ENCODE peak calls at places on chromosomes 1 and 21, in five cellular contexts. R is AG09309, I is HCT116, J is mammary epithelial cell, M is fibroblast of lung. B is an unnamed sample.

GRCh38 chr1:172109357-172109756 is 268.1 kb downstream of the DNM3 start:
- DNase-seq in I (no peak), J (no peak), M (no peak), R (no peak), B (no peak)

GRCh38 chr1:40476924-40477679 is at the start of gene ZFP69:
- DNase-seq in J (peak; percentile 38), I (no peak), R (no peak), M (peak; percentile 73), B (peak; percentile 21)

GRCh38 chr1:111535256-111536191 is 32.1 kb upstream of the ADORA3 start:
- DNase-seq in R (no peak), I (no peak), J (no peak), M (peak; percentile 45), B (no peak)

GRCh38 chr1:156622581-156623297 is 3.5 kb downstream of the HAPLN2 start:
- DNase-seq in J (no peak), M (no peak), I (no peak), R (no peak), B (no peak)

GRCh38 chr1:2972011-2972878 is 49.0 kb upstream of the ACTRT2 start:
- DNase-seq in I (no peak), M (no peak), J (no peak), R (no peak), B (no peak)

GRCh38 chr1:83844546-83844945 is 154.4 kb downstream of the TTLL7 start:
- DNase-seq in M (no peak), J (no peak), I (no peak), R (no peak), B (no peak)

GRCh38 chr1:54547601-54548388 is at the start of gene ACOT11:
- DNase-seq in M (peak; percentile 58), I (no peak), R (no peak), J (no peak), B (peak; percentile 22)

GRCh38 chr1:3717715-3718601 is 34.3 kb upstream of the CCDC27 start:
- DNase-seq in M (no peak), J (no peak), R (no peak), I (no peak), B (no peak)

GRCh38 chr1:203584040-203584439 is 42.6 kb upstream of the ATP2B4 start:
- DNase-seq in M (peak; percentile 74), J (no peak), R (no peak), I (no peak), B (no peak)

GRCh38 chr1:3054474-3054873 is 14.5 kb upstream of the PRDM16 start:
- DNase-seq in I (no peak), M (no peak), J (no peak), R (no peak), B (no peak)

GRCh38 chr1:230151924-230152468 is 85.0 kb downstream of the GALNT2 start:
- DNase-seq in M (no peak), J (no peak), R (no peak), I (no peak), B (no peak)

GRCh38 chr1:5448486-5448885 is 543.7 kb downstream of the NPHP4 start:
- DNase-seq in I (peak; percentile 1), M (no peak), R (no peak), J (no peak), B (peak; percentile 20)

GRCh38 chr1:56508523-56508983 is 70.8 kb downstream of the PLPP3 start:
- DNase-seq in R (peak; percentile 13), I (no peak), J (peak; percentile 58), M (peak; percentile 16), B (peak; percentile 50)

GRCh38 chr1:16167331-16168143 is 11.7 kb upstream of the EPHA2 start:
- DNase-seq in R (no peak), I (no peak), J (no peak), M (no peak), B (peak; percentile 45)

GRCh38 chr1:109634771-109635750 is 15.4 kb downstream of the AMPD2 start:
- DNase-seq in I (no peak), M (no peak), R (no peak), J (no peak), B (no peak)

GRCh38 chr1:234533975-234534876 is 55.2 kb upstream of the TARBP1 start:
- DNase-seq in I (no peak), M (peak; percentile 98), J (peak; percentile 69), R (peak; percentile 99), B (peak; percentile 100)

GRCh38 chr1:6101826-6102225 is 56.1 kb downstream of the KCNAB2 start:
- DNase-seq in J (no peak), R (no peak), I (no peak), M (no peak), B (no peak)

GRCh38 chr1:12063141-12064072 is at the start of gene TNFRSF8:
- DNase-seq in J (peak; percentile 15), I (no peak), R (no peak), M (peak; percentile 50), B (no peak)

GRCh38 chr1:170001266-170001665 is 73.2 kb downstream of the KIFAP3 start:
- DNase-seq in I (no peak), M (peak; percentile 3), R (peak; percentile 37), J (peak; percentile 2), B (no peak)

GRCh38 chr1:248853668-248854375 is 5.1 kb downstream of the ZNF692 start:
- DNase-seq in R (no peak), M (no peak), I (no peak), J (no peak), B (no peak)

GRCh38 chr1:111656093-111657017 is 36.8 kb downstream of the RAP1A start:
- DNase-seq in I (peak; percentile 57), J (peak; percentile 27), R (peak; percentile 31), M (peak; percentile 42), B (peak; percentile 63)

GRCh38 chr1:19621274-19621950 is 22.7 kb upstream of the NBL1 start:
- DNase-seq in J (no peak), I (no peak), M (no peak), R (no peak), B (no peak)

GRCh38 chr1:116886532-116886931 is 23.2 kb upstream of the PTGFRN start:
- DNase-seq in M (peak; percentile 84), R (no peak), I (no peak), J (peak; percentile 98), B (peak; percentile 30)

GRCh38 chr21:17858764-17859163 is 39.6 kb upstream of the C21orf91 start:
- DNase-seq in R (no peak), J (no peak), I (no peak), M (no peak), B (no peak)

GRCh38 chr1:114173704-114174103 is 20.0 kb upstream of the SYT6 start:
- DNase-seq in J (no peak), M (no peak), R (no peak), I (no peak), B (no peak)

GRCh38 chr1:38283736-38284470 is 237.3 kb upstream of the POU3F1 start:
- DNase-seq in I (no peak), R (no peak), M (no peak), J (no peak), B (no peak)

GRCh38 chr1:5975133-5975880 is 16.9 kb downstream of the NPHP4 start:
- DNase-seq in M (peak; percentile 40), J (peak; percentile 16), R (peak; percentile 17), I (no peak), B (peak; percentile 53)

GRCh38 chr1:31182352-31182751 is 57.3 kb downstream of the NKAIN1 start:
- DNase-seq in R (peak; percentile 71), M (peak; percentile 90), I (peak; percentile 69), J (peak; percentile 96), B (peak; percentile 96)
- TF ChIP-seq CTCF in R (peak; percentile 45), M (peak; percentile 50), I (peak; percentile 39), J (peak; percentile 16), B (peak; percentile 44)

GRCh38 chr1:66443793-66444192 is 90.2 kb upstream of the SGIP1 start:
- DNase-seq in I (no peak), J (no peak), R (no peak), M (no peak), B (no peak)
- TF ChIP-seq CTCF in I (no peak), J (no peak), R (no peak), M (peak; percentile 5), B (no peak)

GRCh38 chr1:183022202-183023145 is 746 bp upstream of the LAMC1 start:
- DNase-seq in J (peak; percentile 96), I (peak; percentile 84), M (peak; percentile 96), R (peak; percentile 94), B (peak; percentile 99)

GRCh38 chr1:183021405-183022201 is 1.6 kb upstream of the LAMC1 start:
- DNase-seq in M (no peak), J (no peak), I (no peak), R (no peak), B (no peak)

GRCh38 chr1:183023146-183023600 is at the start of gene LAMC1:
- DNase-seq in J (peak; percentile 66), I (no peak), M (peak; percentile 82), R (no peak), B (peak; percentile 78)

GRCh38 chr1:183024352-183025337 is 1.4 kb downstream of the LAMC1 start:
- DNase-seq in J (peak; percentile 33), M (no peak), R (no peak), I (no peak), B (peak; percentile 45)

DNA sequence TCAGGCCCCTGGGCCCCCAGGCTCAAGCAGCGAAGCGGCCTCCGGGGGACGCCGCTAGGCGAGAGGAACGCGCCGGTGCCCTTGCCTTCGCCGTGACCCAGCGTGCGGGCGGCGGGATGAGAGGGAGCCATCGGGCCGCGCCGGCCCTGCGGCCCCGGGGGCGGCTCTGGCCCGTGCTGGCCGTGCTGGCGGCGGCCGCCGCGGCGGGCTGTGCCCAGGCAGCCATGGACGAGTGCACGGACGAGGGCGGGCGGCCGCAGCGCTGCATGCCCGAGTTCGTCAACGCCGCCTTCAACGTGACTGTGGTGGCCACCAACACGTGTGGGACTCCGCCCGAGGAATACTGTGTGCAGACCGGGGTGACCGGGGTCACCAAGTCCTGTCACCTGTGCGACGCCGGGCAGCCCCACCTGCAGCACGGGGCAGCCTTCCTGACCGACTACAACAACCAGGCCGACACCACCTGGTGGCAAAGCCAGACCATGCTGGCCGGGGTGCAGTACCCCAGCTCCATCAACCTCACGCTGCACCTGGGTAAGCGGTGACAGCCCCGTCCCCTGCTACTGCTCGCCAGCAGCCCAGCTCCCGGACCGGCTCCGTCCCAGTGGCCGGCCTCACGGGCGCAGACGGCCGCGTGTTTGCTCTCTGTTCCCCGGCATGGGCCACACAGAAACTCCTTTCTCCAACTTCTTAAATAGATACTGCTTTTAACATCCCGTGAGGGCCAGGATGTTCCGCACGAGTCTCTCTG is 556 bp downstream of the LAMC1 start:
- DNase-seq in J (peak; percentile 80), I (peak; percentile 61), R (no peak), M (peak; percentile 55), B (peak; percentile 90)
- TF ChIP-seq CTCF in J (peak; percentile 53), I (peak; percentile 56), R (peak; percentile 56), M (peak; percentile 51), B (peak; percentile 55)

GRCh38 chr1:29344336-29344735 is 108.0 kb downstream of the PTPRU start:
- DNase-seq in I (no peak), J (no peak), M (no peak), R (no peak), B (no peak)

GRCh38 chr1:29343476-29343875 is 107.2 kb downstream of the PTPRU start:
- DNase-seq in M (no peak), I (no peak), R (no peak), J (no peak), B (no peak)

GRCh38 chr1:29343908-29344307 is 107.6 kb downstream of the PTPRU start:
- DNase-seq in M (no peak), R (no peak), I (no peak), J (no peak), B (no peak)

GRCh38 chr1:29342351-29342750 is 106.0 kb downstream of the PTPRU start:
- DNase-seq in I (no peak), J (no peak), R (no peak), M (no peak), B (no peak)

DNA sequence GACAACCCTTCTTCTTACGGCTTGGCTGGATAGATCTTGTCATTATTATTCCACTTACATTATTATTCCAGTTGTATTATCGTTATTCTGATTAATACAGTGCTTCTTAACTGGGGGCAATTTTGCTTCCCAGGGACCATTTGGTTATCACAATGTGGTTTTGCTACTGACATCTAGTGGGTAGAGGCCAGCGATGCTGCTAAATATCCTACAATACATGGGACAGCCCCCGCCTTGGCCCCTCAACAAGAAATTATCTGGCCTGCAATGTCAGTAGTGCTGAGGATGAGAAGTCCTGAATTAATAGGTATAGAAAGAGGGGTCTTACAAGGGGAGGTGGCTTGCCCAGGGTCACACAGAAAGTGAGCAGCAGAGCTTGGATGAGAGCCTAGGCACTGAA is 105.6 kb downstream of the PTPRU start:
- DNase-seq in I (no peak), M (no peak), R (no peak), J (no peak), B (peak; percentile 6)
- TF ChIP-seq CTCF in I (peak; percentile 18), M (peak; percentile 21), R (peak; percentile 21), J (no peak), B (no peak)

B was measured in MCF 10A.